ENCODE peak calls at places on chromosomes 3 and 15, in ten cellular contexts. N is uterus, L is sigmoid colon, T is stomach, O is thyroid gland, P is pancreas, M is neural progenitor cell, R is lung, U is HepG2, S is HCT116. X is an unnamed sample.

GRCh38 chr3:188489639-188490405 is 335.9 kb downstream of the LPP start:
- DNase-seq in N (no peak), L (no peak), T (no peak), O (no peak), P (no peak), M (no peak), R (no peak), U (no peak), S (no peak), X (no peak)

GRCh38 chr3:132800958-132801357 is 78.7 kb upstream of the NPHP3 start:
- DNase-seq in N (no peak), L (no peak), T (no peak), O (no peak), P (no peak), M (no peak), R (no peak), U (no peak), S (no peak), X (no peak)

GRCh38 chr3:179880868-179881267 is 155.9 kb downstream of the PEX5L start:
- DNase-seq in N (no peak), L (no peak), T (no peak), O (no peak), P (no peak), M (peak; percentile 53), R (no peak), U (no peak), S (no peak), X (no peak)

GRCh38 chr3:128236667-128237066 is 83.4 kb downstream of the EEFSEC start:
- DNase-seq in N (no peak), L (no peak), T (no peak), O (no peak), P (no peak), M (no peak), R (no peak), U (peak; percentile 32), S (no peak), X (no peak)

GRCh38 chr3:50390523-50391177 is 31.3 kb upstream of the TMEM115 start:
- DNase-seq in N (peak; percentile 26), L (peak; percentile 70), T (peak; percentile 77), O (peak; percentile 94), P (peak; percentile 91), M (no peak), R (peak; percentile 36), U (no peak), S (no peak), X (no peak)

GRCh38 chr3:45781841-45782240 is 14.5 kb downstream of the SLC6A20 start:
- DNase-seq in N (no peak), L (peak; percentile 46), T (peak; percentile 9), O (no peak), P (no peak), M (no peak), R (no peak), U (no peak), S (no peak), X (no peak)

GRCh38 chr3:5071061-5071460 is 51.0 kb upstream of the ARL8B start:
- DNase-seq in N (peak; percentile 37), L (no peak), T (no peak), O (no peak), P (no peak), M (no peak), R (no peak), U (no peak), S (no peak), X (peak; percentile 20)

GRCh38 chr3:69710153-69710977 is 28.9 kb upstream of the MITF start:
- DNase-seq in N (no peak), L (no peak), T (no peak), O (no peak), P (no peak), M (no peak), R (no peak), U (no peak), S (no peak), X (no peak)

GRCh38 chr15:66356069-66356358 is 471 bp downstream of the TIPIN start:
- DNase-seq in N (no peak), L (no peak), T (no peak), O (peak; percentile 3), P (no peak), M (no peak), R (no peak), U (no peak), S (no peak), X (no peak)

GRCh38 chr3:169945313-169945712 is 21.3 kb upstream of the SEC62 start:
- DNase-seq in N (no peak), L (no peak), T (peak; percentile 39), O (peak; percentile 83), P (no peak), M (no peak), R (no peak), U (no peak), S (no peak), X (no peak)

GRCh38 chr3:126022741-126023359 is 53.9 kb downstream of the ROPN1B start:
- DNase-seq in N (no peak), L (no peak), T (no peak), O (no peak), P (no peak), M (no peak), R (peak; percentile 20), U (no peak), S (no peak), X (no peak)

GRCh38 chr3:177385831-177386301 is 188.6 kb upstream of the TBL1XR1 start:
- DNase-seq in N (no peak), L (no peak), T (no peak), O (no peak), P (no peak), M (no peak), R (no peak), U (no peak), S (no peak), X (peak; percentile 20)

GRCh38 chr3:153357436-153357835 is 195.4 kb downstream of the RAP2B start:
- DNase-seq in N (no peak), L (no peak), T (no peak), O (no peak), P (no peak), M (no peak), R (no peak), U (no peak), S (no peak), X (no peak)

DNA sequence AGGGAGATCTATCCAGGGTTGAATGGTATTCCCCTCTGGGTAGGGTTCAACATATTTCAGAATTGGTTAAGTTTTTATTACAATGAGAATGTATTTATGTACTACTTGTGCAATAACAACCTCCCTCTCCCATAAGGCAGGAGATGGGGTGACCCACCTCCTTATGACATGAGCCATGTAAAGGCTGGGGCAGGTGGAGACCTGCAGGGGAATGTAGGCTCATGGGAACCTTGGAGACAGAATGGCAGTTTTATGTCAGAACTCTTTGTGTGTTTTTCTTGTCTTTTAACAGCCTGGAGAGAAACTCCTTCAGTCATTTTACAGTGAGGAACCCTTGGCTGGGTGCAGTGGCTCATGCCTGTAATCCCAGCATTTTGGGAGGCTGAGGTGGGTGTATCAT is 24.6 kb upstream of the INSYN1 start:
- DNase-seq in N (no peak), L (no peak), T (no peak), O (no peak), P (no peak), M (no peak), R (no peak), U (no peak), S (no peak), X (no peak)
- TF ChIP-seq CTCF in N (no peak), L (no peak), T (no peak), O (no peak), P (no peak), M (no peak), R (no peak), U (no peak), S (no peak), X (no peak)

GRCh38 chr3:156030735-156031134 is 89.6 kb upstream of the KCNAB1 start:
- DNase-seq in N (no peak), L (no peak), T (no peak), O (no peak), P (no peak), M (no peak), R (no peak), U (no peak), S (no peak), X (no peak)

GRCh38 chr3:156036258-156037053 is 83.9 kb upstream of the KCNAB1 start:
- DNase-seq in N (no peak), L (no peak), T (no peak), O (no peak), P (no peak), M (peak; percentile 42), R (no peak), U (no peak), S (no peak), X (no peak)

GRCh38 chr3:156037356-156037755 is 83.0 kb upstream of the KCNAB1 start:
- DNase-seq in N (no peak), L (no peak), T (no peak), O (no peak), P (no peak), M (no peak), R (no peak), U (peak; percentile 11), S (no peak), X (no peak)

GRCh38 chr3:156033428-156033827 is 87.0 kb upstream of the KCNAB1 start:
- DNase-seq in N (no peak), L (no peak), T (no peak), O (no peak), P (no peak), M (peak; percentile 3), R (no peak), U (no peak), S (no peak), X (no peak)

GRCh38 chr3:156035158-156035557 is 85.2 kb upstream of the KCNAB1 start:
- DNase-seq in N (no peak), L (no peak), T (no peak), O (no peak), P (no peak), M (no peak), R (no peak), U (no peak), S (no peak), X (no peak)
- H3K4me3 ChIP-seq in N (no peak overlapping the region), L (no peak overlapping the region), T (no peak overlapping the region), O (no peak overlapping the region), P (no peak overlapping the region), M (no peak overlapping the region), R (no peak overlapping the region), U (no peak overlapping the region), S (no peak overlapping the region), X (no peak overlapping the region)

GRCh38 chr15:59153466-59153865 is 48.5 kb downstream of the CCNB2 start:
- DNase-seq in N (no peak), L (no peak), T (no peak), O (no peak), P (peak; percentile 17), M (no peak), R (no peak), U (no peak), S (no peak), X (no peak)
- H3K36me3 ChIP-seq in N (no peaks in the 10 kb centered on the region), L (peaks cover 82% of the 10 kb centered on the region), T (peaks cover 98% of the 10 kb centered on the region), O (no peaks in the 10 kb centered on the region), P (no peaks in the 10 kb centered on the region), M (no peaks in the 10 kb centered on the region), R (peaks cover 25% of the 10 kb centered on the region), U (peaks cover 16% of the 10 kb centered on the region), S (peaks cover 20% of the 10 kb centered on the region), X (peaks cover 19% of the 10 kb centered on the region)

GRCh38 chr3:176106380-176106779 is 1090.9 kb downstream of the TBL1XR1 start:
- DNase-seq in N (no peak), L (no peak), T (no peak), O (no peak), P (no peak), M (no peak), R (no peak), U (no peak), S (no peak), X (no peak)
- TF ChIP-seq CTCF in N (no peak), L (no peak), T (no peak), O (no peak), P (no peak), M (no peak), R (no peak), U (no peak), S (no peak), X (no peak)

GRCh38 chr15:71364117-71364584 is 248.9 kb downstream of the THSD4 start:
- DNase-seq in N (no peak), L (no peak), T (no peak), O (no peak), P (no peak), M (no peak), R (no peak), U (no peak), S (no peak), X (no peak)
- H3K4me3 ChIP-seq in N (no peak overlapping the region), L (no peak overlapping the region), T (no peak overlapping the region), O (no peak overlapping the region), P (no peak overlapping the region), M (no peak overlapping the region), R (no peak overlapping the region), U (no peak overlapping the region), S (no peak overlapping the region), X (no peak overlapping the region)

X was measured in BJ.